ENCODE peak calls at places on chromosomes 6 and 20, in five cellular contexts. D, R, X, S and I are unnamed samples.

GRCh38 chr6:136840612-136841011 is 18.2 kb downstream of the PEX7 start:
- DNase-seq in D (no peak), R (no peak), X (no peak), S (no peak), I (no peak)

GRCh38 chr20:62739067-62739466 is 30.4 kb downstream of the NTSR1 start:
- DNase-seq in D (no peak), R (no peak), X (no peak), S (no peak), I (no peak)

GRCh38 chr20:41956316-41957050 is 338.3 kb upstream of the CHD6 start:
- DNase-seq in D (no peak), R (no peak), X (no peak), S (no peak), I (peak)

GRCh38 chr6:88662653-88663174 is 300.7 kb downstream of the RNGTT start:
- DNase-seq in D (no peak), R (no peak), X (peak), S (no peak), I (no peak)

GRCh38 chr20:4169360-4170214 is 154.2 kb upstream of the RNF24 start:
- DNase-seq in D (no peak), R (no peak), X (no peak), S (no peak), I (no peak)

GRCh38 chr6:4928426-4928825 is 75.4 kb downstream of the RPP40 start:
- DNase-seq in D (peak), R (no peak), X (no peak), S (no peak), I (no peak)

GRCh38 chr6:55047433-55048044 is 126.8 kb upstream of the HCRTR2 start:
- DNase-seq in D (no peak), R (no peak), X (peak), S (no peak), I (no peak)

GRCh38 chr20:51429144-51429482 is 113.4 kb downstream of the NFATC2 start:
- DNase-seq in D (no peak), R (no peak), X (no peak), S (no peak), I (no peak)

GRCh38 chr6:134882426-134883038 is 67.4 kb downstream of the ALDH8A1 start:
- DNase-seq in D (peak), R (no peak), X (peak), S (peak), I (peak)

GRCh38 chr20:45963059-45964011 is 8.7 kb downstream of the ZNF335 start:
- DNase-seq in D (peak), R (no peak), X (no peak), S (peak), I (peak)

GRCh38 chr6:5753187-5753586 is 253.5 kb downstream of the NRN1 start:
- DNase-seq in D (no peak), R (peak), X (no peak), S (no peak), I (no peak)

GRCh38 chr20:38134427-38135281 is 30.4 kb downstream of the TGM2 start:
- DNase-seq in D (peak), R (peak), X (no peak), S (no peak), I (no peak)

GRCh38 chr6:42100029-42100901 is 42.2 kb downstream of the C6orf132 start:
- DNase-seq in D (peak), R (no peak), X (no peak), S (no peak), I (no peak)

GRCh38 chr20:7624886-7625285 is 315.4 kb downstream of the HAO1 start:
- DNase-seq in D (no peak), R (no peak), X (no peak), S (no peak), I (no peak)

GRCh38 chr6:168756009-168756634 is 315.1 kb downstream of the SMOC2 start:
- DNase-seq in D (no peak), R (no peak), X (no peak), S (no peak), I (no peak)

GRCh38 chr6:4021133-4021861 is 57.6 kb downstream of the FAM217A start:
- DNase-seq in D (peak), R (peak), X (peak), S (peak), I (peak)

GRCh38 chr6:56759521-56759920 is 116.8 kb upstream of the DST start:
- DNase-seq in D (no peak), R (no peak), X (peak), S (no peak), I (no peak)

GRCh38 chr20:22333885-22334545 is 250.4 kb downstream of the FOXA2 start:
- DNase-seq in D (peak), R (no peak), X (peak), S (peak), I (peak)

GRCh38 chr20:63094767-63095499 is 88.2 kb upstream of the BHLHE23 start:
- DNase-seq in D (no peak), R (peak), X (no peak), S (no peak), I (no peak)

GRCh38 chr6:13304580-13305255 is 23.6 kb downstream of the TBC1D7 start:
- DNase-seq in D (no peak), R (no peak), X (peak), S (no peak), I (peak)

GRCh38 chr6:28824793-28825731 is 98.7 kb downstream of the TRIM27 start:
- DNase-seq in D (no peak), R (no peak), X (no peak), S (no peak), I (no peak)

GRCh38 chr6:29563435-29563834 is 3.9 kb upstream of the UBD start:
- DNase-seq in D (no peak), R (no peak), X (no peak), S (no peak), I (no peak)

GRCh38 chr6:30881392-30881986 is 2.8 kb upstream of the DDR1 start:
- DNase-seq in D (no peak), R (no peak), X (no peak), S (no peak), I (no peak)

GRCh38 chr6:4973972-4974885 is 29.6 kb downstream of the RPP40 start:
- DNase-seq in D (peak), R (peak), X (no peak), S (peak), I (no peak)

GRCh38 chr6:71011861-71012260 is 55.0 kb upstream of the B3GAT2 start:
- DNase-seq in D (no peak), R (no peak), X (no peak), S (no peak), I (peak)